ENCODE peak calls at places on chromosome 11, in six cellular contexts. J is psoas muscle, F is cardiac muscle cell, V is GM23248, D is IMR-90, R is lower lobe of right lung. M is an unnamed sample.

GRCh38 chr11:57597461-57597892 is at the start of gene SERPING1:
- DNase-seq in J (peak; percentile 84), F (no peak), D (no peak), R (peak; percentile 70), V (peak; percentile 53), M (peak; percentile 52)

GRCh38 chr11:61472282-61472681 is 36.3 kb upstream of the LRRC10B start:
- DNase-seq in R (peak; percentile 78), V (peak; percentile 71), D (peak; percentile 10), J (peak; percentile 88), F (no peak), M (peak; percentile 47)

GRCh38 chr11:116219171-116219635 is 553.6 kb downstream of the BUD13 start:
- DNase-seq in D (no peak), J (no peak), R (no peak), F (no peak), V (no peak), M (no peak)

GRCh38 chr11:77207618-77208313 is 79.7 kb downstream of the MYO7A start:
- DNase-seq in R (no peak), F (no peak), J (no peak), D (no peak), V (no peak), M (peak; percentile 65)

GRCh38 chr11:534197-534591 is 1.2 kb downstream of the HRAS start:
- DNase-seq in V (no peak), J (no peak), F (no peak), D (no peak), R (no peak), M (no peak)

GRCh38 chr11:12386309-12386708 is 8.9 kb downstream of the PARVA start:
- DNase-seq in R (no peak), F (no peak), J (no peak), D (no peak), V (no peak), M (no peak)

GRCh38 chr11:9626778-9627394 is 37.0 kb upstream of the SWAP70 start:
- DNase-seq in D (no peak), V (no peak), F (no peak), R (no peak), J (no peak), M (no peak)

GRCh38 chr11:7577883-7578242 is 64.1 kb downstream of the PPFIBP2 start:
- DNase-seq in R (no peak), J (no peak), V (peak; percentile 66), D (peak; percentile 49), F (no peak), M (no peak)

GRCh38 chr11:71977743-71978418 is 20.8 kb upstream of the IL18BP start:
- DNase-seq in D (peak; percentile 57), J (no peak), F (peak; percentile 47), V (peak; percentile 69), R (no peak), M (peak; percentile 79)

GRCh38 chr11:87966744-87967143 is 208.5 kb downstream of the RAB38 start:
- DNase-seq in F (no peak), D (no peak), R (no peak), J (no peak), V (no peak), M (no peak)

GRCh38 chr11:70628881-70629844 is 230.8 kb downstream of the CTTN start:
- DNase-seq in F (no peak), J (peak; percentile 31), V (no peak), D (no peak), R (peak; percentile 77), M (peak; percentile 40)

GRCh38 chr11:18650859-18651557 is 16.9 kb upstream of the SPTY2D1 start:
- DNase-seq in V (peak; percentile 66), D (peak; percentile 69), R (peak; percentile 51), F (no peak), J (no peak), M (no peak)

GRCh38 chr11:119726585-119727522 is 2.1 kb downstream of the NECTIN1 start:
- DNase-seq in D (no peak), R (no peak), J (no peak), F (no peak), V (peak; percentile 10), M (no peak)

GRCh38 chr11:75301131-75301530 is 50.3 kb downstream of the ARRB1 start:
- DNase-seq in V (no peak), R (peak; percentile 61), D (no peak), F (no peak), J (no peak), M (no peak)

GRCh38 chr11:126062679-126063509 is at the start of gene CDON:
- DNase-seq in D (peak; percentile 87), V (peak; percentile 98), J (peak; percentile 93), F (peak; percentile 97), R (peak; percentile 92), M (peak; percentile 93)

GRCh38 chr11:30546334-30546733 is 39.8 kb downstream of the MPPED2 start:
- DNase-seq in J (no peak), D (no peak), V (no peak), F (no peak), R (no peak), M (no peak)

GRCh38 chr11:30549565-30549964 is 36.6 kb downstream of the MPPED2 start:
- DNase-seq in D (no peak), J (no peak), F (no peak), R (no peak), V (no peak), M (peak; percentile 45)

DNA sequence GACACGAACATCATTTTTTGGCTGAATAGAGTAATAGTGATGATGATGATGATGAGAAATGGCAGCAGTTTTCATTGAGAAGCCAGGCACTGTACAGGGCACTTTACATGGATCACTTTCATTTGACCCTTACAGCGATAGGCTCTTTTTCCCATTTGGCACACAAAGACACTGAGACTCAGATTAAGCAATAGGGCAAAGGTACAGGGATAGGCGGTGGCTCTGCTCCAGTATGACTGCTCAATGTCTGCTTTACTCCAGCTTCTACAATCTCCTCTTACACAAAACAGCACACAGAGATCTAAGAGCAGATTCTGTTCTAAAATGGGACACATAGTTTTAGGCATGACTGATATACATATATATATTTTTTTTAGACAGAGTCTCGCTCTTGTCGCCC is 40.6 kb downstream of the MPPED2 start:
- DNase-seq in F (no peak), R (no peak), D (no peak), J (no peak), V (no peak), M (no peak)
- H3K4me1 ChIP-seq in F (peaks cover 12% of the 10 kb centered on the region), R (no peaks in the 10 kb centered on the region), D (no peaks in the 10 kb centered on the region), J (no peaks in the 10 kb centered on the region), V (no peaks in the 10 kb centered on the region), M (peaks cover 13% of the 10 kb centered on the region)

GRCh38 chr11:63532799-63533475 is 3.7 kb upstream of the PLAAT4 start:
- DNase-seq in R (no peak), F (no peak), V (no peak), D (no peak), J (no peak), M (no peak)

GRCh38 chr11:63530021-63530420 is 6.6 kb upstream of the PLAAT4 start:
- DNase-seq in J (no peak), F (no peak), R (no peak), D (no peak), V (no peak), M (no peak)

GRCh38 chr11:63534895-63535461 is 1.6 kb upstream of the PLAAT4 start:
- DNase-seq in R (no peak), F (no peak), J (no peak), V (no peak), D (no peak), M (no peak)

GRCh38 chr11:63534076-63534475 is 2.5 kb upstream of the PLAAT4 start:
- DNase-seq in J (no peak), R (no peak), F (no peak), D (no peak), V (no peak), M (no peak)

DNA sequence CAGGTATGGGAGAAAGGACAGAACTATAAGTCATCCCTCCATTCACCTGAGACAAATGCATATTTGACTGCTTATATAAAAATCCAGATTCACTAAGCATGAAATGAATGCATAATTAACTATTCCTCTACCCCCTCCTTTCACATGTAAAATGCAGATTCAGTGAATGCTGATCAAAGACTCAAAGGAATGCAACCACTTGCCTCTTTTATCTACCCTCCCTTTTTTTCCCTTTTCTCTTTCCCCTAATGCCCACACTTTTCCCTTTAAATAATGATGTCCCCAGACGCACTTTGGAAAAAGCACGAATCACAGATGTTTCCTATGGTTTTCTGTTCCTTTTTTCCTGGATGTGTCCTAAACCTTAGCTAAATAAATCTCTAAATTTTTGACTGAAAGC is 4.5 kb upstream of the PLAAT4 start:
- DNase-seq in R (no peak), V (no peak), F (no peak), J (no peak), D (no peak), M (no peak)
- H3K4me1 ChIP-seq in R (peaks cover 40% of the 10 kb centered on the region), V (peaks cover 3% of the 10 kb centered on the region), F (no peaks in the 10 kb centered on the region), J (peaks cover 10% of the 10 kb centered on the region), D (peaks cover 6% of the 10 kb centered on the region), M (peaks cover 17% of the 10 kb centered on the region)

DNA sequence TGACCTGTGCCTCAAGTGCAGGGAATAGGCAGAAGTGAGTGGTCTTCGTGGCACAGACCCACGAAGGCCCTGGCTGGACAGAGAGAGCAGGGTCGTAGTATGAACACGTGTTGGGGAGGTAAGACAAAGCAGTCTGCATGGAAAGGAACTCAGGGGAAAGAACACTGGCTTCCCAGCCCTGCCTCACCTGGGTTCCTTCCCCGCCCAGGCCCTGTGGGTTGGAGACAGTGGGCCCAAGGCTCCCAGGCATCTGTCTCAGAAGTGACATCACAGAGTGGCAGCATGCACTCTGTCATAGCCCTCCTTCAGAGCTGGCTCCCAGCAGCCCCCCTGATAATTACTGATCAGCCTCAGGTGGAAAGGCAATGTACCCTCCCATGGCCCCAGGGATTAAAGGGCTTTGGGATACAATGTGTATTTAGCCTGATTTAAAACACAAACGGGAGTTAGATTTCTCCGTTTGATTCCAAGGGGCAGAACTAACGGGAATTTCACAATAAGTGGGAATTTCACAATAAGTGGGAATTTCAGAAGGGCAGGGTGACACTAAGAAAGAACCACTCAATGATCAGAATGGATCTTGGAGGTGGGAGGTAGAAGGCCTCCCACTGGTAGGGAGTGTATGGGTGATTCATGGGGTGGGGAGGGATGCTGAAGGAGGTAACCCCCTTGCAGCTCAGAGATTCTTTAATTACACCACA is 65.0 kb downstream of the SLC22A12 start:
- DNase-seq in R (no peak), F (no peak), J (no peak), V (peak; percentile 41), D (peak; percentile 27), M (no peak)
- H3K4me1 ChIP-seq in R (peaks cover 26% of the 10 kb centered on the region), F (peaks cover 4% of the 10 kb centered on the region), J (no peaks in the 10 kb centered on the region), V (peaks cover 22% of the 10 kb centered on the region), D (peaks cover 11% of the 10 kb centered on the region), M (no peaks in the 10 kb centered on the region)

GRCh38 chr11:121449626-121450025 is 2.5 kb upstream of the SORL1 start:
- DNase-seq in F (no peak), J (no peak), V (no peak), D (no peak), R (no peak), M (no peak)

GRCh38 chr11:121451178-121451981 is 734 bp upstream of the SORL1 start:
- DNase-seq in D (no peak), R (no peak), J (no peak), F (no peak), V (no peak), M (no peak)

GRCh38 chr11:121449123-121449522 is 3.0 kb upstream of the SORL1 start:
- DNase-seq in D (no peak), J (no peak), V (no peak), F (no peak), R (no peak), M (no peak)

GRCh38 chr11:121451982-121452608 is at the start of gene SORL1:
- DNase-seq in D (peak; percentile 55), R (peak; percentile 86), V (peak; percentile 82), F (peak; percentile 89), J (peak; percentile 62), M (peak; percentile 62)

DNA sequence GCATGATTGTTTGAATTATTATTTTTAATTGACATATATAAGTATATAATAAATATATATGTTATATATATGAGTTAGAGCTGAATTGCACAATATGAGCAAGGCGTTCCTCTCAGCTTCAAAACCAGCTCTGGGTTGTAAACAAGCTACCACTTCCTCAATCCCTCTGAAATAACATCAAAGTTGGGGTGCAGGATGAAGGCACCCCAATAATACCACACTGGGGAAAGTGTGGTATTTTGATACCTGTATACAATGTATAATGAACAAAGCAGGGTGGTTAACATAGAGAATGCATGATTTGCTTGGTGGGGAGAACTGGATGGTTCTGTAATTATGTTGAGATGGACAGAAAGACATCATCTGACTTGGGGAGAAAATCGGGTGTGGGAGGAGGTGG is 1.7 kb upstream of the SORL1 start:
- DNase-seq in F (no peak), D (no peak), R (no peak), V (no peak), J (no peak), M (no peak)
- H3K4me1 ChIP-seq in F (peaks cover 4% of the 10 kb centered on the region), D (no peaks in the 10 kb centered on the region), R (peaks cover 35% of the 10 kb centered on the region), V (no peaks in the 10 kb centered on the region), J (no peaks in the 10 kb centered on the region), M (peaks cover 6% of the 10 kb centered on the region)

M was measured in adrenal gland.